ENCODE peak calls at places on chromosome 20, in five cellular contexts. One of them, this sample, is unnamed.

GRCh38 chr20:48761023-48761785 is 66.6 kb downstream of the PREX1 start:
- DNase-seq in AG10803: no peak
- DNase-seq in iris pigment epithelial cell: no peak
- DNase-seq in ascending aorta: no peak
- DNase-seq in GM03348: no peak
- DNase-seq in this sample: no peak

GRCh38 chr20:46207031-46207549 is 89.0 kb downstream of the CD40 start:
- DNase-seq in AG10803: no peak
- DNase-seq in iris pigment epithelial cell: no peak
- DNase-seq in ascending aorta: no peak
- DNase-seq in GM03348: no peak
- DNase-seq in this sample: no peak

GRCh38 chr20:18985551-18985950 is 172.0 kb downstream of the SCP2D1 start:
- DNase-seq in AG10803: no peak
- DNase-seq in iris pigment epithelial cell: no peak
- DNase-seq in ascending aorta: no peak
- DNase-seq in GM03348: no peak
- DNase-seq in this sample: no peak

GRCh38 chr20:33443006-33443511 is 504 bp downstream of the SNTA1 start:
- DNase-seq in AG10803: no peak
- DNase-seq in iris pigment epithelial cell: no peak
- DNase-seq in ascending aorta: no peak
- DNase-seq in GM03348: no peak
- DNase-seq in this sample: no peak

GRCh38 chr20:5989539-5989938 is 39.1 kb downstream of the MCM8 start:
- DNase-seq in AG10803: no peak
- DNase-seq in iris pigment epithelial cell: no peak
- DNase-seq in ascending aorta: no peak
- DNase-seq in GM03348: no peak
- DNase-seq in this sample: no peak

GRCh38 chr20:23544133-23544532 is 24.2 kb downstream of the CST9L start:
- DNase-seq in AG10803: no peak
- DNase-seq in iris pigment epithelial cell: no peak
- DNase-seq in ascending aorta: no peak
- DNase-seq in GM03348: no peak
- DNase-seq in this sample: no peak

GRCh38 chr20:33842346-33842745 is 31.2 kb downstream of the CHMP4B start:
- DNase-seq in AG10803: no peak
- DNase-seq in iris pigment epithelial cell: no peak
- DNase-seq in ascending aorta: no peak
- DNase-seq in GM03348: no peak
- DNase-seq in this sample: no peak

GRCh38 chr20:3935956-3936340 is 46.8 kb downstream of the PANK2 start:
- DNase-seq in AG10803: no peak
- DNase-seq in iris pigment epithelial cell: no peak
- DNase-seq in ascending aorta: no peak
- DNase-seq in GM03348: no peak
- DNase-seq in this sample: no peak

GRCh38 chr20:24991897-24992419 is 593 bp downstream of the APMAP start:
- DNase-seq in AG10803: no peak
- DNase-seq in iris pigment epithelial cell: no peak
- DNase-seq in ascending aorta: no peak
- DNase-seq in GM03348: peak
- DNase-seq in this sample: peak

GRCh38 chr20:16007978-16008377 is 565.3 kb downstream of the KIF16B start:
- DNase-seq in AG10803: no peak
- DNase-seq in iris pigment epithelial cell: peak
- DNase-seq in ascending aorta: no peak
- DNase-seq in GM03348: no peak
- DNase-seq in this sample: no peak

GRCh38 chr20:38320221-38320620 is 16.3 kb downstream of the BPI start:
- DNase-seq in AG10803: no peak
- DNase-seq in iris pigment epithelial cell: no peak
- DNase-seq in ascending aorta: no peak
- DNase-seq in GM03348: no peak
- DNase-seq in this sample: no peak

GRCh38 chr20:4829494-4830211 is 107.9 kb downstream of the PRND start:
- DNase-seq in AG10803: no peak
- DNase-seq in iris pigment epithelial cell: no peak
- DNase-seq in ascending aorta: no peak
- DNase-seq in GM03348: no peak
- DNase-seq in this sample: no peak

GRCh38 chr20:41045680-41046079 is 17.1 kb downstream of the TOP1 start:
- DNase-seq in AG10803: no peak
- DNase-seq in iris pigment epithelial cell: no peak
- DNase-seq in ascending aorta: no peak
- DNase-seq in GM03348: no peak
- DNase-seq in this sample: no peak

GRCh38 chr20:54848984-54849538 is 373.7 kb downstream of the DOK5 start:
- DNase-seq in AG10803: no peak
- DNase-seq in iris pigment epithelial cell: no peak
- DNase-seq in ascending aorta: no peak
- DNase-seq in GM03348: no peak
- DNase-seq in this sample: no peak

This sample was measured in EL.